ENCODE peak calls at places on chromosome 3, in nine cellular contexts. One of them, this sample, is unnamed.

GRCh38 chr3:190044142-190044541 is 76.6 kb downstream of the P3H2 start:
- DNase-seq in activated naive CD4-positive, alpha-beta T cell treated with anti-CD3 and anti-CD28 coated beads, Interleukin-2, amount 50 U/mL, for 72 hours: no peak
- DNase-seq in fibroblast of lung: peak
- DNase-seq in mucosa of descending colon: no peak
- DNase-seq in IMR-90: peak
- DNase-seq in sciatic nerve: no peak
- DNase-seq in RKO: no peak
- DNase-seq in stimulated activated CD8-positive, alpha-beta memory T cell treated with anti-CD3 and anti-CD28 coated beads, Interleukin-2, amount 100 ng/mL, for 1 hour: no peak
- DNase-seq in LoVo: peak
- DNase-seq in this sample: no peak

GRCh38 chr3:111769110-111769509 is 90.0 kb upstream of the PHLDB2 start:
- DNase-seq in activated naive CD4-positive, alpha-beta T cell treated with anti-CD3 and anti-CD28 coated beads, Interleukin-2, amount 50 U/mL, for 72 hours: no peak
- DNase-seq in fibroblast of lung: no peak
- DNase-seq in mucosa of descending colon: no peak
- DNase-seq in IMR-90: no peak
- DNase-seq in sciatic nerve: no peak
- DNase-seq in RKO: no peak
- DNase-seq in stimulated activated CD8-positive, alpha-beta memory T cell treated with anti-CD3 and anti-CD28 coated beads, Interleukin-2, amount 100 ng/mL, for 1 hour: no peak
- DNase-seq in LoVo: no peak
- DNase-seq in this sample: no peak

GRCh38 chr3:185254799-185255198 is 950 bp upstream of the EHHADH start:
- DNase-seq in activated naive CD4-positive, alpha-beta T cell treated with anti-CD3 and anti-CD28 coated beads, Interleukin-2, amount 50 U/mL, for 72 hours: no peak
- DNase-seq in fibroblast of lung: no peak
- DNase-seq in mucosa of descending colon: no peak
- DNase-seq in IMR-90: no peak
- DNase-seq in sciatic nerve: no peak
- DNase-seq in RKO: no peak
- DNase-seq in stimulated activated CD8-positive, alpha-beta memory T cell treated with anti-CD3 and anti-CD28 coated beads, Interleukin-2, amount 100 ng/mL, for 1 hour: no peak
- DNase-seq in LoVo: no peak
- DNase-seq in this sample: no peak

GRCh38 chr3:159619341-159619885 is 369.2 kb upstream of the IL12A start:
- DNase-seq in activated naive CD4-positive, alpha-beta T cell treated with anti-CD3 and anti-CD28 coated beads, Interleukin-2, amount 50 U/mL, for 72 hours: no peak
- DNase-seq in fibroblast of lung: peak
- DNase-seq in mucosa of descending colon: no peak
- DNase-seq in IMR-90: peak
- DNase-seq in sciatic nerve: no peak
- DNase-seq in RKO: no peak
- DNase-seq in stimulated activated CD8-positive, alpha-beta memory T cell treated with anti-CD3 and anti-CD28 coated beads, Interleukin-2, amount 100 ng/mL, for 1 hour: no peak
- DNase-seq in LoVo: peak
- DNase-seq in this sample: no peak

GRCh38 chr3:118534519-118534918 is 500.1 kb downstream of the IGSF11 start:
- DNase-seq in activated naive CD4-positive, alpha-beta T cell treated with anti-CD3 and anti-CD28 coated beads, Interleukin-2, amount 50 U/mL, for 72 hours: no peak
- DNase-seq in fibroblast of lung: no peak
- DNase-seq in mucosa of descending colon: no peak
- DNase-seq in IMR-90: no peak
- DNase-seq in sciatic nerve: no peak
- DNase-seq in RKO: no peak
- DNase-seq in stimulated activated CD8-positive, alpha-beta memory T cell treated with anti-CD3 and anti-CD28 coated beads, Interleukin-2, amount 100 ng/mL, for 1 hour: no peak
- DNase-seq in LoVo: no peak
- DNase-seq in this sample: no peak

GRCh38 chr3:58837863-58838255 is 171.3 kb upstream of the FAM3D start:
- DNase-seq in activated naive CD4-positive, alpha-beta T cell treated with anti-CD3 and anti-CD28 coated beads, Interleukin-2, amount 50 U/mL, for 72 hours: no peak
- DNase-seq in fibroblast of lung: no peak
- DNase-seq in mucosa of descending colon: no peak
- DNase-seq in IMR-90: no peak
- DNase-seq in sciatic nerve: no peak
- DNase-seq in RKO: no peak
- DNase-seq in stimulated activated CD8-positive, alpha-beta memory T cell treated with anti-CD3 and anti-CD28 coated beads, Interleukin-2, amount 100 ng/mL, for 1 hour: no peak
- DNase-seq in LoVo: no peak
- DNase-seq in this sample: no peak

GRCh38 chr3:47394140-47394855 is 13.5 kb downstream of the PTPN23 start:
- DNase-seq in activated naive CD4-positive, alpha-beta T cell treated with anti-CD3 and anti-CD28 coated beads, Interleukin-2, amount 50 U/mL, for 72 hours: no peak
- DNase-seq in fibroblast of lung: no peak
- DNase-seq in mucosa of descending colon: no peak
- DNase-seq in IMR-90: peak
- DNase-seq in sciatic nerve: no peak
- DNase-seq in RKO: no peak
- DNase-seq in stimulated activated CD8-positive, alpha-beta memory T cell treated with anti-CD3 and anti-CD28 coated beads, Interleukin-2, amount 100 ng/mL, for 1 hour: no peak
- DNase-seq in LoVo: no peak
- DNase-seq in this sample: no peak

GRCh38 chr3:62373215-62373614 is at the start of gene FEZF2:
- DNase-seq in activated naive CD4-positive, alpha-beta T cell treated with anti-CD3 and anti-CD28 coated beads, Interleukin-2, amount 50 U/mL, for 72 hours: no peak
- DNase-seq in fibroblast of lung: no peak
- DNase-seq in mucosa of descending colon: no peak
- DNase-seq in IMR-90: no peak
- DNase-seq in sciatic nerve: no peak
- DNase-seq in RKO: no peak
- DNase-seq in stimulated activated CD8-positive, alpha-beta memory T cell treated with anti-CD3 and anti-CD28 coated beads, Interleukin-2, amount 100 ng/mL, for 1 hour: no peak
- DNase-seq in LoVo: no peak
- DNase-seq in this sample: no peak

GRCh38 chr3:134237454-134238145 is 13.1 kb downstream of the RYK start:
- DNase-seq in activated naive CD4-positive, alpha-beta T cell treated with anti-CD3 and anti-CD28 coated beads, Interleukin-2, amount 50 U/mL, for 72 hours: no peak
- DNase-seq in fibroblast of lung: no peak
- DNase-seq in mucosa of descending colon: no peak
- DNase-seq in IMR-90: no peak
- DNase-seq in sciatic nerve: no peak
- DNase-seq in RKO: no peak
- DNase-seq in stimulated activated CD8-positive, alpha-beta memory T cell treated with anti-CD3 and anti-CD28 coated beads, Interleukin-2, amount 100 ng/mL, for 1 hour: no peak
- DNase-seq in LoVo: no peak
- DNase-seq in this sample: no peak

GRCh38 chr3:188772886-188773285 is 398.9 kb upstream of the TPRG1 start:
- DNase-seq in activated naive CD4-positive, alpha-beta T cell treated with anti-CD3 and anti-CD28 coated beads, Interleukin-2, amount 50 U/mL, for 72 hours: no peak
- DNase-seq in fibroblast of lung: peak
- DNase-seq in mucosa of descending colon: peak
- DNase-seq in IMR-90: peak
- DNase-seq in sciatic nerve: no peak
- DNase-seq in RKO: no peak
- DNase-seq in stimulated activated CD8-positive, alpha-beta memory T cell treated with anti-CD3 and anti-CD28 coated beads, Interleukin-2, amount 100 ng/mL, for 1 hour: no peak
- DNase-seq in LoVo: no peak
- DNase-seq in this sample: no peak

GRCh38 chr3:89145995-89146394 is 38.6 kb downstream of the EPHA3 start:
- DNase-seq in activated naive CD4-positive, alpha-beta T cell treated with anti-CD3 and anti-CD28 coated beads, Interleukin-2, amount 50 U/mL, for 72 hours: no peak
- DNase-seq in fibroblast of lung: peak
- DNase-seq in mucosa of descending colon: no peak
- DNase-seq in IMR-90: peak
- DNase-seq in sciatic nerve: no peak
- DNase-seq in RKO: peak
- DNase-seq in stimulated activated CD8-positive, alpha-beta memory T cell treated with anti-CD3 and anti-CD28 coated beads, Interleukin-2, amount 100 ng/mL, for 1 hour: no peak
- DNase-seq in LoVo: no peak
- DNase-seq in this sample: no peak

GRCh38 chr3:88149146-88149515 is 628 bp upstream of the C3orf38 start:
- DNase-seq in activated naive CD4-positive, alpha-beta T cell treated with anti-CD3 and anti-CD28 coated beads, Interleukin-2, amount 50 U/mL, for 72 hours: no peak
- DNase-seq in fibroblast of lung: peak
- DNase-seq in mucosa of descending colon: no peak
- DNase-seq in IMR-90: peak
- DNase-seq in sciatic nerve: no peak
- DNase-seq in RKO: peak
- DNase-seq in stimulated activated CD8-positive, alpha-beta memory T cell treated with anti-CD3 and anti-CD28 coated beads, Interleukin-2, amount 100 ng/mL, for 1 hour: no peak
- DNase-seq in LoVo: no peak
- DNase-seq in this sample: peak

GRCh38 chr3:80087769-80088168 is 320.0 kb upstream of the ROBO1 start:
- DNase-seq in activated naive CD4-positive, alpha-beta T cell treated with anti-CD3 and anti-CD28 coated beads, Interleukin-2, amount 50 U/mL, for 72 hours: no peak
- DNase-seq in fibroblast of lung: peak
- DNase-seq in mucosa of descending colon: no peak
- DNase-seq in IMR-90: peak
- DNase-seq in sciatic nerve: no peak
- DNase-seq in RKO: peak
- DNase-seq in stimulated activated CD8-positive, alpha-beta memory T cell treated with anti-CD3 and anti-CD28 coated beads, Interleukin-2, amount 100 ng/mL, for 1 hour: no peak
- DNase-seq in LoVo: no peak
- DNase-seq in this sample: no peak

GRCh38 chr3:10723991-10724390 is 92.0 kb upstream of the SLC6A11 start:
- DNase-seq in activated naive CD4-positive, alpha-beta T cell treated with anti-CD3 and anti-CD28 coated beads, Interleukin-2, amount 50 U/mL, for 72 hours: no peak
- DNase-seq in fibroblast of lung: no peak
- DNase-seq in mucosa of descending colon: no peak
- DNase-seq in IMR-90: no peak
- DNase-seq in sciatic nerve: no peak
- DNase-seq in RKO: no peak
- DNase-seq in stimulated activated CD8-positive, alpha-beta memory T cell treated with anti-CD3 and anti-CD28 coated beads, Interleukin-2, amount 100 ng/mL, for 1 hour: no peak
- DNase-seq in LoVo: no peak
- DNase-seq in this sample: no peak

GRCh38 chr3:11818033-11818432 is 28.7 kb downstream of the TAMM41 start:
- DNase-seq in activated naive CD4-positive, alpha-beta T cell treated with anti-CD3 and anti-CD28 coated beads, Interleukin-2, amount 50 U/mL, for 72 hours: no peak
- DNase-seq in fibroblast of lung: no peak
- DNase-seq in mucosa of descending colon: no peak
- DNase-seq in IMR-90: peak
- DNase-seq in sciatic nerve: no peak
- DNase-seq in RKO: no peak
- DNase-seq in stimulated activated CD8-positive, alpha-beta memory T cell treated with anti-CD3 and anti-CD28 coated beads, Interleukin-2, amount 100 ng/mL, for 1 hour: no peak
- DNase-seq in LoVo: no peak
- DNase-seq in this sample: no peak

GRCh38 chr3:153628591-153628990 is 466.6 kb downstream of the RAP2B start:
- DNase-seq in activated naive CD4-positive, alpha-beta T cell treated with anti-CD3 and anti-CD28 coated beads, Interleukin-2, amount 50 U/mL, for 72 hours: no peak
- DNase-seq in fibroblast of lung: no peak
- DNase-seq in mucosa of descending colon: no peak
- DNase-seq in IMR-90: no peak
- DNase-seq in sciatic nerve: no peak
- DNase-seq in RKO: no peak
- DNase-seq in stimulated activated CD8-positive, alpha-beta memory T cell treated with anti-CD3 and anti-CD28 coated beads, Interleukin-2, amount 100 ng/mL, for 1 hour: no peak
- DNase-seq in LoVo: no peak
- DNase-seq in this sample: no peak

GRCh38 chr3:24496529-24497482 is 2.2 kb upstream of the THRB start:
- DNase-seq in activated naive CD4-positive, alpha-beta T cell treated with anti-CD3 and anti-CD28 coated beads, Interleukin-2, amount 50 U/mL, for 72 hours: no peak
- DNase-seq in fibroblast of lung: peak
- DNase-seq in mucosa of descending colon: peak
- DNase-seq in IMR-90: peak
- DNase-seq in sciatic nerve: peak
- DNase-seq in RKO: no peak
- DNase-seq in stimulated activated CD8-positive, alpha-beta memory T cell treated with anti-CD3 and anti-CD28 coated beads, Interleukin-2, amount 100 ng/mL, for 1 hour: no peak
- DNase-seq in LoVo: peak
- DNase-seq in this sample: no peak

GRCh38 chr3:53820756-53821580 is 25.3 kb downstream of the CHDH start:
- DNase-seq in activated naive CD4-positive, alpha-beta T cell treated with anti-CD3 and anti-CD28 coated beads, Interleukin-2, amount 50 U/mL, for 72 hours: no peak
- DNase-seq in fibroblast of lung: no peak
- DNase-seq in mucosa of descending colon: no peak
- DNase-seq in IMR-90: no peak
- DNase-seq in sciatic nerve: no peak
- DNase-seq in RKO: no peak
- DNase-seq in stimulated activated CD8-positive, alpha-beta memory T cell treated with anti-CD3 and anti-CD28 coated beads, Interleukin-2, amount 100 ng/mL, for 1 hour: no peak
- DNase-seq in LoVo: no peak
- DNase-seq in this sample: no peak

This sample was measured in frontal cortex.